ENCODE peak calls at places on chromosomes 2 and 18, in nine cellular contexts. W is pancreas; M is Peyer's patch; X is effector memory CD4-positive, alpha-beta T cell; D is endothelial cell of umbilical vein; A is cardiac muscle cell; Y is CD4-positive, alpha-beta T cell; I is small intestine; N is A549. Q is an unnamed sample.

GRCh38 chr2:40372278-40372580 is 79.7 kb downstream of the SLC8A1 start:
- DNase-seq in N (no peak), Y (no peak), D (no peak), I (no peak), A (no peak), W (no peak), M (no peak), X (no peak), Q (no peak)

GRCh38 chr2:233840520-233840919 is 13.8 kb downstream of the HJURP start:
- DNase-seq in N (no peak), Y (no peak), W (no peak), A (no peak), M (peak; percentile 7), D (no peak), X (no peak), I (no peak), Q (no peak)

GRCh38 chr2:70967189-70967588 is 11.2 kb upstream of the ANKRD53 start:
- DNase-seq in M (peak; percentile 4), Y (no peak), D (no peak), N (no peak), X (no peak), I (no peak), A (no peak), W (no peak), Q (no peak)

GRCh38 chr18:8480506-8481328 is 128.5 kb upstream of the RAB12 start:
- DNase-seq in N (peak; percentile 36), D (peak; percentile 50), Y (no peak), M (no peak), I (peak; percentile 5), W (peak; percentile 21), X (no peak), A (peak; percentile 84), Q (no peak)

GRCh38 chr2:59449264-59449663 is 1104.2 kb downstream of the BCL11A start:
- DNase-seq in M (peak; percentile 17), A (no peak), D (no peak), W (no peak), X (no peak), I (peak; percentile 83), Y (no peak), N (no peak), Q (peak; percentile 0)

GRCh38 chr2:190996338-190996946 is 17.5 kb downstream of the STAT1 start:
- DNase-seq in A (peak; percentile 56), N (peak; percentile 74), X (no peak), I (peak; percentile 37), D (peak; percentile 48), M (no peak), Y (no peak), W (peak; percentile 16), Q (peak; percentile 44)

GRCh38 chr2:144530596-144530995 is 10.7 kb upstream of the ZEB2 start:
- DNase-seq in N (no peak), Y (no peak), M (no peak), W (no peak), D (no peak), A (no peak), I (no peak), X (no peak), Q (no peak)

GRCh38 chr2:20164061-20164733 is 60.7 kb downstream of the SDC1 start:
- DNase-seq in W (no peak), N (peak; percentile 58), I (no peak), Y (no peak), X (no peak), M (no peak), A (peak; percentile 36), D (no peak), Q (no peak)

GRCh38 chr2:19228720-19229119 is 129.7 kb downstream of the OSR1 start:
- DNase-seq in A (no peak), I (no peak), D (no peak), X (no peak), N (no peak), Y (no peak), W (no peak), M (no peak), Q (no peak)

GRCh38 chr18:48752478-48752877 is 198.3 kb downstream of the SMAD7 start:
- DNase-seq in D (no peak), I (no peak), A (no peak), M (no peak), W (no peak), N (no peak), Y (no peak), X (no peak), Q (no peak)
- H3K9me3 ChIP-seq in D (no peaks in the 10 kb centered on the region), I (no peaks in the 10 kb centered on the region), A (no peaks in the 10 kb centered on the region), M (no peaks in the 10 kb centered on the region), W (no peaks in the 10 kb centered on the region), N (no peaks in the 10 kb centered on the region), Y (no peaks in the 10 kb centered on the region), X (no peaks in the 10 kb centered on the region), Q (no peaks in the 10 kb centered on the region)

DNA sequence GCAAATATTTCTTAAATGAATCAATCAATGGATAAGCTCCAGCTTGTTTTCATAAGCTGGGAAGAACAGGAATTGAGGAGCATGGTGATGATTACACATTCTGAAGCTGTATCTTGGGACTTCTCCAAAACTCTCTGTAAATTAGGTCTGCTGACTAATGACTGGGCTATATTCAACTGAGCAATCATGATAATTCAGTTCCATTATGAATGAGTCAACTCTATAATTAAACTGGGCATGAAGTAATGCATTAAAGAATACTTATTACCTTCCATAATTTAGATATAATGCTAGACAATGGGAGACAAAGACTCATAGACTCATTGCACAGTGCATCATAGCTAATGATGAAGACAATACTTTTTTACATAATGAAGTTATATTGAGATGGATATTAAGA is 207.4 kb downstream of the CBLN2 start:
- DNase-seq in D (no peak), Y (no peak), M (no peak), A (no peak), N (no peak), I (no peak), X (no peak), W (no peak), Q (no peak)
- H3K9me3 ChIP-seq in D (no peaks in the 10 kb centered on the region), Y (no peaks in the 10 kb centered on the region), M (no peaks in the 10 kb centered on the region), A (no peaks in the 10 kb centered on the region), N (no peaks in the 10 kb centered on the region), I (no peaks in the 10 kb centered on the region), X (no peaks in the 10 kb centered on the region), W (no peaks in the 10 kb centered on the region), Q (no peaks in the 10 kb centered on the region)

GRCh38 chr2:65486282-65486681 is 53.9 kb upstream of the SPRED2 start:
- DNase-seq in W (no peak), A (no peak), N (no peak), Y (no peak), M (no peak), D (no peak), I (no peak), X (no peak), Q (no peak)
- H3K9me3 ChIP-seq in W (no peaks in the 10 kb centered on the region), A (no peaks in the 10 kb centered on the region), N (peaks cover 52% of the 10 kb centered on the region), Y (no peaks in the 10 kb centered on the region), M (no peaks in the 10 kb centered on the region), D (no peaks in the 10 kb centered on the region), I (no peaks in the 10 kb centered on the region), X (no peaks in the 10 kb centered on the region), Q (no peaks in the 10 kb centered on the region)

GRCh38 chr18:79897940-79898625 is 53.4 kb downstream of the SLC66A2 start:
- DNase-seq in A (no peak), Y (no peak), X (no peak), M (no peak), N (no peak), I (no peak), D (no peak), W (no peak), Q (no peak)

GRCh38 chr18:79900610-79901570 is 50.6 kb downstream of the SLC66A2 start:
- DNase-seq in M (no peak), Y (no peak), W (no peak), A (no peak), D (no peak), X (no peak), I (no peak), N (no peak), Q (no peak)

GRCh38 chr18:79899609-79900435 is 51.6 kb downstream of the SLC66A2 start:
- DNase-seq in I (no peak), W (no peak), Y (no peak), N (no peak), A (no peak), X (no peak), M (no peak), D (no peak), Q (no peak)

GRCh38 chr18:79896746-79897145 is 54.7 kb downstream of the SLC66A2 start:
- DNase-seq in I (no peak), W (no peak), X (no peak), Y (no peak), M (no peak), A (no peak), D (no peak), N (no peak), Q (no peak)

GRCh38 chr18:79898952-79899608 is 52.4 kb downstream of the SLC66A2 start:
- DNase-seq in M (no peak), N (no peak), A (no peak), D (no peak), Y (no peak), W (no peak), I (no peak), X (no peak), Q (no peak)
- H3K9me3 ChIP-seq in M (no peaks in the 10 kb centered on the region), N (peaks cover 34% of the 10 kb centered on the region), A (no peaks in the 10 kb centered on the region), D (peaks cover 12% of the 10 kb centered on the region), Y (peaks cover 16% of the 10 kb centered on the region), W (no peaks in the 10 kb centered on the region), I (peaks cover 6% of the 10 kb centered on the region), X (no peaks in the 10 kb centered on the region), Q (peaks cover 36% of the 10 kb centered on the region)

DNA sequence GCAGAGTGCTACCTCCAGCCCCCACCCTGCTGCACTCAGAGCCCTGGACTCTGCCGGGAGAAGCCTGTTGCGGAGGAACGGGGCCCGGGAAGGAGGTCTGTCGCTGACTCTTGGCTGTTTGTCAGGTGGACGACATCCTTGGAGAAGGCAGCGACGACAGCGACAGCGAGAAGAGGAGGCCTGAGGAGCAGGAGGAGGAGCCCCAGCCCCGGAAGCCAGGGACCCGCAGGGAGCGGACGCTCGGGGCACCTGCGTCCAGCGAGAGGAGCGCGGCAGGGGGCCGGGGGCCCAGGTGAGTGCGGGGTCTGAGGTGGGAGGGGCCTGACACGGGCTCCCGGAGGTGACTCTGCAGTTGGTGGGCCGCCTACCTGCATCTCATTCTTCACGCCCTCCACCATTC is 56.6 kb downstream of the CTDP1 start:
- DNase-seq in A (no peak), D (no peak), W (no peak), I (no peak), N (no peak), M (no peak), X (no peak), Y (no peak), Q (no peak)
- H3K9me3 ChIP-seq in A (no peaks in the 10 kb centered on the region), D (no peaks in the 10 kb centered on the region), W (no peaks in the 10 kb centered on the region), I (peaks cover 3% of the 10 kb centered on the region), N (peaks cover 14% of the 10 kb centered on the region), M (no peaks in the 10 kb centered on the region), X (peaks cover 4% of the 10 kb centered on the region), Y (peaks cover 14% of the 10 kb centered on the region), Q (peaks cover 64% of the 10 kb centered on the region)

GRCh38 chr2:182509-183122 is 81.2 kb downstream of the SH3YL1 start:
- DNase-seq in Y (no peak), M (no peak), X (no peak), N (no peak), W (no peak), D (no peak), I (no peak), A (no peak), Q (no peak)
- H3K9me3 ChIP-seq in Y (peaks cover 6% of the 10 kb centered on the region), M (no peaks in the 10 kb centered on the region), X (no peaks in the 10 kb centered on the region), N (peaks cover 15% of the 10 kb centered on the region), W (no peaks in the 10 kb centered on the region), D (peaks cover 5% of the 10 kb centered on the region), I (no peaks in the 10 kb centered on the region), A (no peaks in the 10 kb centered on the region), Q (peaks cover 26% of the 10 kb centered on the region)

Q was measured in CD4-positive, CD25-positive, alpha-beta regulatory T cell.